ENCODE peak calls at places on chromosomes 13 and 19, in five cellular contexts. One of them, this sample, is unnamed.
A peak's percentile ranks its signal among the peaks of the same experiment; 100 is the strongest.

GRCh38 chr13:30737511-30738342 is 2.4 kb downstream of the ALOX5AP start:
- DNase-seq in endodermal cell: no peak
- DNase-seq in fibroblast of lung: no peak
- DNase-seq in IMR-90: no peak
- DNase-seq in GM23248: no peak
- DNase-seq in this sample: no peak

GRCh38 chr13:67554296-67554695 is 324.2 kb upstream of the PCDH9 start:
- DNase-seq in fibroblast of lung: peak; percentile 70
- DNase-seq in IMR-90: peak; percentile 51
- DNase-seq in GM23248: no peak
- DNase-seq in endodermal cell: no peak
- DNase-seq in this sample: no peak

GRCh38 chr13:95641961-95642621 is 2.4 kb downstream of the DZIP1 start:
- DNase-seq in fibroblast of lung: peak; percentile 45
- DNase-seq in GM23248: peak; percentile 77
- DNase-seq in endodermal cell: peak; percentile 91
- DNase-seq in IMR-90: peak; percentile 43
- DNase-seq in this sample: peak; percentile 76

GRCh38 chr13:50936681-50937080 is 27.1 kb downstream of the RNASEH2B start:
- DNase-seq in IMR-90: no peak
- DNase-seq in endodermal cell: no peak
- DNase-seq in GM23248: peak; percentile 45
- DNase-seq in fibroblast of lung: peak; percentile 65
- DNase-seq in this sample: peak; percentile 44

GRCh38 chr13:36680918-36681317 is 7.1 kb downstream of the SERTM1 start:
- DNase-seq in endodermal cell: no peak
- DNase-seq in GM23248: no peak
- DNase-seq in IMR-90: no peak
- DNase-seq in fibroblast of lung: no peak
- DNase-seq in this sample: no peak

GRCh38 chr13:50635504-50635903 is 208.0 kb downstream of the DLEU7 start:
- DNase-seq in endodermal cell: no peak
- DNase-seq in GM23248: peak; percentile 39
- DNase-seq in IMR-90: no peak
- DNase-seq in fibroblast of lung: peak; percentile 57
- DNase-seq in this sample: no peak

GRCh38 chr13:35164324-35164932 is 222.4 kb downstream of the NBEA start:
- DNase-seq in IMR-90: peak; percentile 27
- DNase-seq in GM23248: peak; percentile 61
- DNase-seq in endodermal cell: no peak
- DNase-seq in fibroblast of lung: peak; percentile 55
- DNase-seq in this sample: peak; percentile 83

GRCh38 chr19:49676136-49676689 is 858 bp upstream of the PRMT1 start:
- DNase-seq in endodermal cell: peak; percentile 93
- DNase-seq in fibroblast of lung: peak; percentile 97
- DNase-seq in GM23248: peak; percentile 93
- DNase-seq in IMR-90: peak; percentile 95
- DNase-seq in this sample: peak; percentile 94

GRCh38 chr13:35471466-35472307 is 4.8 kb downstream of the MAB21L1 start:
- DNase-seq in endodermal cell: peak; percentile 60
- DNase-seq in fibroblast of lung: peak; percentile 33
- DNase-seq in GM23248: peak; percentile 55
- DNase-seq in IMR-90: no peak
- DNase-seq in this sample: peak; percentile 65

GRCh38 chr19:1396768-1397679 is 4.3 kb downstream of the GAMT start:
- DNase-seq in fibroblast of lung: no peak
- DNase-seq in endodermal cell: no peak
- DNase-seq in GM23248: peak; percentile 38
- DNase-seq in IMR-90: no peak
- DNase-seq in this sample: no peak

GRCh38 chr13:46296920-46297319 is 85.2 kb downstream of the LRRC63 start:
- DNase-seq in IMR-90: peak; percentile 67
- DNase-seq in GM23248: peak; percentile 92
- DNase-seq in endodermal cell: no peak
- DNase-seq in fibroblast of lung: peak; percentile 94
- DNase-seq in this sample: peak; percentile 83

GRCh38 chr19:2579678-2580280 is 103.9 kb downstream of the GADD45B start:
- DNase-seq in fibroblast of lung: no peak
- DNase-seq in endodermal cell: peak; percentile 60
- DNase-seq in IMR-90: no peak
- DNase-seq in GM23248: no peak
- DNase-seq in this sample: no peak

GRCh38 chr19:52453324-52454094 is at the start of gene ZNF578:
- DNase-seq in endodermal cell: no peak
- DNase-seq in fibroblast of lung: peak; percentile 91
- DNase-seq in GM23248: peak; percentile 89
- DNase-seq in IMR-90: peak; percentile 84
- DNase-seq in this sample: peak; percentile 90

GRCh38 chr19:46716672-46717033 is 261 bp downstream of the PRKD2 start:
- DNase-seq in GM23248: peak; percentile 37
- DNase-seq in endodermal cell: no peak
- DNase-seq in IMR-90: no peak
- DNase-seq in fibroblast of lung: no peak
- DNase-seq in this sample: peak; percentile 40

GRCh38 chr13:27857271-27857670 is 62.5 kb upstream of the PDX1 start:
- DNase-seq in endodermal cell: no peak
- DNase-seq in GM23248: no peak
- DNase-seq in fibroblast of lung: no peak
- DNase-seq in IMR-90: no peak
- DNase-seq in this sample: no peak

GRCh38 chr19:53898680-53899341 is 10.3 kb upstream of the CACNG7 start:
- DNase-seq in GM23248: no peak
- DNase-seq in fibroblast of lung: no peak
- DNase-seq in endodermal cell: peak; percentile 100
- DNase-seq in IMR-90: no peak
- DNase-seq in this sample: no peak

GRCh38 chr19:47239610-47240296 is 8.8 kb upstream of the BBC3 start:
- DNase-seq in GM23248: peak; percentile 60
- DNase-seq in IMR-90: peak; percentile 47
- DNase-seq in fibroblast of lung: peak; percentile 37
- DNase-seq in endodermal cell: peak; percentile 87
- DNase-seq in this sample: peak; percentile 84

GRCh38 chr13:34943675-34944634 is 1.9 kb downstream of the NBEA start:
- DNase-seq in fibroblast of lung: no peak
- DNase-seq in IMR-90: no peak
- DNase-seq in endodermal cell: no peak
- DNase-seq in GM23248: no peak
- DNase-seq in this sample: no peak

GRCh38 chr19:53704011-53704410 is 72.2 kb downstream of the DPRX start:
- DNase-seq in endodermal cell: no peak
- DNase-seq in IMR-90: no peak
- DNase-seq in fibroblast of lung: no peak
- DNase-seq in GM23248: no peak
- DNase-seq in this sample: no peak

GRCh38 chr19:16369664-16370576 is 45.3 kb downstream of the KLF2 start:
- DNase-seq in GM23248: no peak
- DNase-seq in endodermal cell: no peak
- DNase-seq in IMR-90: no peak
- DNase-seq in fibroblast of lung: no peak
- DNase-seq in this sample: no peak

GRCh38 chr19:42488783-42489521 is 39.3 kb downstream of the CEACAM1 start:
- DNase-seq in endodermal cell: no peak
- DNase-seq in GM23248: no peak
- DNase-seq in IMR-90: no peak
- DNase-seq in fibroblast of lung: no peak
- DNase-seq in this sample: no peak

GRCh38 chr19:3464797-3465235 is 15.5 kb downstream of the SMIM24 start:
- DNase-seq in endodermal cell: peak; percentile 72
- DNase-seq in fibroblast of lung: no peak
- DNase-seq in GM23248: no peak
- DNase-seq in IMR-90: no peak
- DNase-seq in this sample: no peak

GRCh38 chr13:98445340-98446233 is 131.3 kb downstream of the STK24 start:
- DNase-seq in endodermal cell: peak; percentile 96
- DNase-seq in GM23248: peak; percentile 79
- DNase-seq in fibroblast of lung: peak; percentile 52
- DNase-seq in IMR-90: peak; percentile 41
- DNase-seq in this sample: peak; percentile 79

GRCh38 chr19:40283414-40284250 is 1.5 kb downstream of the AKT2 start:
- DNase-seq in endodermal cell: no peak
- DNase-seq in fibroblast of lung: peak; percentile 12
- DNase-seq in GM23248: peak; percentile 29
- DNase-seq in IMR-90: peak; percentile 19
- DNase-seq in this sample: peak; percentile 24

GRCh38 chr19:17510220-17510993 is 1.0 kb upstream of the PGLS start:
- DNase-seq in GM23248: peak; percentile 44
- DNase-seq in fibroblast of lung: peak; percentile 24
- DNase-seq in IMR-90: no peak
- DNase-seq in endodermal cell: no peak
- DNase-seq in this sample: peak; percentile 32

GRCh38 chr19:49699364-49699763 is 8.4 kb downstream of the CPT1C start:
- DNase-seq in GM23248: no peak
- DNase-seq in endodermal cell: no peak
- DNase-seq in IMR-90: no peak
- DNase-seq in fibroblast of lung: no peak
- DNase-seq in this sample: no peak

GRCh38 chr19:41299046-41299754 is 10.8 kb upstream of the CCDC97 start:
- DNase-seq in endodermal cell: no peak
- DNase-seq in GM23248: peak; percentile 62
- DNase-seq in IMR-90: no peak
- DNase-seq in fibroblast of lung: peak; percentile 11
- DNase-seq in this sample: no peak

GRCh38 chr13:109389892-109390345 is 396.5 kb downstream of the IRS2 start:
- DNase-seq in GM23248: peak; percentile 77
- DNase-seq in fibroblast of lung: peak; percentile 87
- DNase-seq in endodermal cell: no peak
- DNase-seq in IMR-90: peak; percentile 25
- DNase-seq in this sample: peak; percentile 48

GRCh38 chr19:43555185-43555770 is 20.0 kb downstream of the XRCC1 start:
- DNase-seq in IMR-90: peak; percentile 66
- DNase-seq in GM23248: peak; percentile 73
- DNase-seq in fibroblast of lung: peak; percentile 71
- DNase-seq in endodermal cell: peak; percentile 97
- DNase-seq in this sample: peak; percentile 73

GRCh38 chr19:32041681-32042292 is 303.6 kb upstream of the ZNF507 start:
- DNase-seq in endodermal cell: peak; percentile 76
- DNase-seq in fibroblast of lung: peak; percentile 69
- DNase-seq in GM23248: peak; percentile 72
- DNase-seq in IMR-90: peak; percentile 31
- DNase-seq in this sample: peak; percentile 4

GRCh38 chr19:1247747-1248453 is 483 bp upstream of the MIDN start:
- DNase-seq in fibroblast of lung: peak; percentile 62
- DNase-seq in endodermal cell: peak; percentile 87
- DNase-seq in IMR-90: peak; percentile 70
- DNase-seq in GM23248: peak; percentile 87
- DNase-seq in this sample: peak; percentile 75

GRCh38 chr13:85241045-85241444 is 558.2 kb downstream of the SLITRK6 start:
- DNase-seq in IMR-90: peak; percentile 44
- DNase-seq in endodermal cell: no peak
- DNase-seq in GM23248: no peak
- DNase-seq in fibroblast of lung: peak; percentile 34
- DNase-seq in this sample: peak; percentile 53

GRCh38 chr19:5470264-5470671 is 15.1 kb downstream of the ZNRF4 start:
- DNase-seq in endodermal cell: no peak
- DNase-seq in IMR-90: no peak
- DNase-seq in fibroblast of lung: no peak
- DNase-seq in GM23248: no peak
- DNase-seq in this sample: no peak

DNA sequence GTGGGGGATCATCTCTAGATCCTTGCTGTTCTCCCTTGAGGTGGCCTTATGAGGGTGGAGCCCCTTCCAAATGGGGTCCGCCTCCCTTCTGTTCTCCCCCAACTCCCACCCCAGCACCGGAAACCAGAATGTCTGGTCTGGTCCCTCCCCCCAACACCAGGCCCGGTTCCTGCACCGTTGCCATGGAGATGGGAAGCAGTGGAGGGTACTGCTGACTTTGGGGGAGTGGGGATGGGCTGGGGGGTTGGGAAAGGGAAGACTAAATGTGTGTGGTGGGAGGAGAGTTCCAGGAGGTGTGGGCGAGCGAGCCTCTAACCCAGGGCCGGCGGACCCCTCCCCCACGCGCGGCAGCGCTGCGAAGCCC is 1.7 kb downstream of the SHANK1 start:
- DNase-seq in endodermal cell: no peak
- DNase-seq in fibroblast of lung: no peak
- DNase-seq in IMR-90: no peak
- DNase-seq in GM23248: no peak
- DNase-seq in this sample: no peak
- H3K9ac ChIP-seq in endodermal cell: no peak overlapping the region
- H3K9ac ChIP-seq in fibroblast of lung: no peak overlapping the region
- H3K9ac ChIP-seq in IMR-90: no peak overlapping the region
- H3K9ac ChIP-seq in GM23248: no peak overlapping the region
- H3K9ac ChIP-seq in this sample: no peak overlapping the region

GRCh38 chr13:93254775-93255174 is 28.2 kb downstream of the GPC6 start:
- DNase-seq in GM23248: no peak
- DNase-seq in endodermal cell: no peak
- DNase-seq in IMR-90: no peak
- DNase-seq in fibroblast of lung: no peak
- DNase-seq in this sample: no peak
- H3K4me3 ChIP-seq in GM23248: no peak overlapping the region
- H3K4me3 ChIP-seq in endodermal cell: no peak overlapping the region
- H3K4me3 ChIP-seq in IMR-90: no peak overlapping the region
- H3K4me3 ChIP-seq in fibroblast of lung: no peak overlapping the region
- H3K4me3 ChIP-seq in this sample: no peak overlapping the region

DNA sequence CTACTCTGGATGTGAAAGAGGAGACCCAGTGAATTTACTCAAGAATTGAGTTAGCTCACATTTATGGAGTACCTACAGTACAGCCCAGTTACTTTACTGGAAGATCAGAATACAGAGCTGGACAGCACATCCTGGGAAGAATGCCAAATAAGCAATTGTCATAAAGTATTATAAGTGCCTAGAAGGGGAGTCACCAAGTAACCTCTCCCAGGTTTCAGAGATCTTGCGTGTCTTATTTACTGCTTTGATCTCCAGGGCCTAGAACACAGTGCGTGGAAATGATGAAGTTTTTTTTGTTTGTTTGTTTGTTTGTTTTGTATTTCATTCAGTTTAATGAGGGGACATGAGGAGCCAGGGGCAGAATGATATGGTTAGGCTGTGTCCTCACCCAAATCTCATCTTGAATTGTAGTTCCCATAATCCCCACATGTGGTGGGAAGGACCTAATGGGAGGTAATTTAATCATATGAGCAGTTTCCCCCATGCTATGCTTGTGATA is 5.1 kb downstream of the GARRE1 start:
- DNase-seq in IMR-90: peak; percentile 45
- DNase-seq in fibroblast of lung: no peak
- DNase-seq in GM23248: peak; percentile 52
- DNase-seq in endodermal cell: no peak
- DNase-seq in this sample: no peak
- H3K4me1 ChIP-seq in IMR-90: peaks cover 21% of the 10 kb centered on the region
- H3K4me1 ChIP-seq in fibroblast of lung: peaks cover 14% of the 10 kb centered on the region
- H3K4me1 ChIP-seq in GM23248: peaks cover 46% of the 10 kb centered on the region
- H3K4me1 ChIP-seq in endodermal cell: no peaks in the 10 kb centered on the region
- H3K4me1 ChIP-seq in this sample: peaks cover 28% of the 10 kb centered on the region

GRCh38 chr13:80977168-80977567 is 636.2 kb upstream of the SPRY2 start:
- DNase-seq in GM23248: no peak
- DNase-seq in endodermal cell: no peak
- DNase-seq in IMR-90: no peak
- DNase-seq in fibroblast of lung: no peak
- DNase-seq in this sample: no peak

GRCh38 chr13:80973721-80974120 is 632.8 kb upstream of the SPRY2 start:
- DNase-seq in endodermal cell: no peak
- DNase-seq in GM23248: no peak
- DNase-seq in IMR-90: no peak
- DNase-seq in fibroblast of lung: no peak
- DNase-seq in this sample: no peak

GRCh38 chr13:80972857-80973478 is 632.0 kb upstream of the SPRY2 start:
- DNase-seq in endodermal cell: no peak
- DNase-seq in fibroblast of lung: no peak
- DNase-seq in IMR-90: no peak
- DNase-seq in GM23248: no peak
- DNase-seq in this sample: no peak

GRCh38 chr13:80979035-80979641 is 638.2 kb upstream of the SPRY2 start:
- DNase-seq in IMR-90: peak; percentile 54
- DNase-seq in GM23248: peak; percentile 65
- DNase-seq in fibroblast of lung: peak; percentile 87
- DNase-seq in endodermal cell: peak; percentile 69
- DNase-seq in this sample: peak; percentile 88

GRCh38 chr13:80975903-80976302 is 635.0 kb upstream of the SPRY2 start:
- DNase-seq in fibroblast of lung: no peak
- DNase-seq in endodermal cell: no peak
- DNase-seq in GM23248: no peak
- DNase-seq in IMR-90: no peak
- DNase-seq in this sample: no peak
- H3K9ac ChIP-seq in fibroblast of lung: no peak overlapping the region
- H3K9ac ChIP-seq in endodermal cell: no peak overlapping the region
- H3K9ac ChIP-seq in GM23248: no peak overlapping the region
- H3K9ac ChIP-seq in IMR-90: no peak overlapping the region
- H3K9ac ChIP-seq in this sample: no peak overlapping the region